ENCODE peak calls at places on chromosomes 16 and 17, in seven cellular contexts. M is right cardiac atrium; O is CD8-positive, alpha-beta memory T cell; J is neural progenitor cell; L is left lung; R is OCI-LY7; A is IMR-90. Y is an unnamed sample. For H3K4me1, the result is how much of the 10 kb centered on the place peaks cover.

GRCh38 chr17:74194682-74195081 is 8.8 kb upstream of the RPL38 start:
- DNase-seq in M (no peak), O (no peak), J (no peak), L (no peak), R (no peak), A (no peak), Y (peak)

GRCh38 chr16:64131423-64131822 is 990.4 kb downstream of the CDH11 start:
- DNase-seq in M (no peak), O (no peak), J (no peak), L (no peak), R (no peak), A (no peak), Y (no peak)

GRCh38 chr17:46777943-46778915 is 40.3 kb downstream of the WNT3 start:
- DNase-seq in M (no peak), O (no peak), J (peak), L (no peak), R (peak), A (no peak), Y (peak)

GRCh38 chr17:4504188-4504587 is 5.5 kb downstream of the SPNS2 start:
- DNase-seq in M (peak), O (no peak), J (no peak), L (no peak), R (peak), A (no peak), Y (no peak)

GRCh38 chr17:69728816-69729215 is 314.3 kb downstream of the MAP2K6 start:
- DNase-seq in M (no peak), O (no peak), J (no peak), L (no peak), R (no peak), A (no peak), Y (no peak)

GRCh38 chr16:56985962-56986360 is 3.4 kb upstream of the NLRC5 start:
- DNase-seq in M (no peak), O (peak), J (no peak), L (no peak), R (no peak), A (no peak), Y (no peak)

GRCh38 chr17:44688675-44689491 is 693 bp downstream of the CCDC43 start:
- DNase-seq in M (peak), O (no peak), J (no peak), L (no peak), R (peak), A (peak), Y (no peak)

GRCh38 chr16:76108460-76108859 is 168.7 kb upstream of the CNTNAP4 start:
- DNase-seq in M (no peak), O (no peak), J (no peak), L (no peak), R (no peak), A (no peak), Y (no peak)

GRCh38 chr16:46629331-46629843 is 8.2 kb upstream of the SHCBP1 start:
- DNase-seq in M (peak), O (no peak), J (peak), L (no peak), R (no peak), A (peak), Y (peak)

GRCh38 chr16:642189-643049 is 791 bp downstream of the MCRIP2 start:
- DNase-seq in M (peak), O (no peak), J (peak), L (peak), R (peak), A (no peak), Y (peak)

GRCh38 chr16:47136101-47136820 is 7.5 kb downstream of the NETO2 start:
- DNase-seq in M (no peak), O (no peak), J (no peak), L (no peak), R (no peak), A (peak), Y (no peak)

GRCh38 chr16:58024673-58025350 is 742 bp upstream of the MMP15 start:
- DNase-seq in M (peak), O (no peak), J (peak), L (peak), R (no peak), A (no peak), Y (peak)

GRCh38 chr16:87487361-87487924 is 5.4 kb downstream of the ZCCHC14 start:
- DNase-seq in M (peak), O (no peak), J (peak), L (peak), R (no peak), A (no peak), Y (peak)

GRCh38 chr17:4968916-4969550 is 1.4 kb upstream of the SPAG7 start:
- DNase-seq in M (no peak), O (no peak), J (peak), L (no peak), R (no peak), A (peak), Y (peak)

GRCh38 chr16:66277311-66278070 is 89.0 kb upstream of the CDH5 start:
- DNase-seq in M (no peak), O (no peak), J (no peak), L (no peak), R (no peak), A (no peak), Y (peak)

GRCh38 chr17:62911106-62911505 is 54.9 kb upstream of the TANC2 start:
- DNase-seq in M (no peak), O (no peak), J (no peak), L (no peak), R (no peak), A (no peak), Y (peak)

GRCh38 chr16:72800524-72800923 is 247.4 kb downstream of the ZFHX3 start:
- DNase-seq in M (no peak), O (no peak), J (no peak), L (no peak), R (no peak), A (no peak), Y (no peak)

GRCh38 chr16:69402448-69402847 is 16.6 kb upstream of the TERF2 start:
- DNase-seq in M (no peak), O (no peak), J (no peak), L (no peak), R (peak), A (no peak), Y (no peak)
- H3K4me1 ChIP-seq in M (under half), O (under half), J (under half), L (under half), R (under half), A (under half), Y (under half)

GRCh38 chr17:80509311-80509710 is 32.9 kb upstream of the NPTX1 start:
- DNase-seq in M (no peak), O (no peak), J (no peak), L (no peak), R (no peak), A (no peak), Y (no peak)
- H3K4me1 ChIP-seq in M (under half), O (under half), J (under half), L (under half), R (under half), A (under half), Y (under half)

GRCh38 chr17:78356163-78356713 is 3.6 kb downstream of the SOCS3 start:
- DNase-seq in M (peak), O (peak), J (peak), L (peak), R (peak), A (peak), Y (peak)
- H3K4me1 ChIP-seq in M (under half), O (half or more), J (half or more), L (half or more), R (under half), A (under half), Y (under half)

DNA sequence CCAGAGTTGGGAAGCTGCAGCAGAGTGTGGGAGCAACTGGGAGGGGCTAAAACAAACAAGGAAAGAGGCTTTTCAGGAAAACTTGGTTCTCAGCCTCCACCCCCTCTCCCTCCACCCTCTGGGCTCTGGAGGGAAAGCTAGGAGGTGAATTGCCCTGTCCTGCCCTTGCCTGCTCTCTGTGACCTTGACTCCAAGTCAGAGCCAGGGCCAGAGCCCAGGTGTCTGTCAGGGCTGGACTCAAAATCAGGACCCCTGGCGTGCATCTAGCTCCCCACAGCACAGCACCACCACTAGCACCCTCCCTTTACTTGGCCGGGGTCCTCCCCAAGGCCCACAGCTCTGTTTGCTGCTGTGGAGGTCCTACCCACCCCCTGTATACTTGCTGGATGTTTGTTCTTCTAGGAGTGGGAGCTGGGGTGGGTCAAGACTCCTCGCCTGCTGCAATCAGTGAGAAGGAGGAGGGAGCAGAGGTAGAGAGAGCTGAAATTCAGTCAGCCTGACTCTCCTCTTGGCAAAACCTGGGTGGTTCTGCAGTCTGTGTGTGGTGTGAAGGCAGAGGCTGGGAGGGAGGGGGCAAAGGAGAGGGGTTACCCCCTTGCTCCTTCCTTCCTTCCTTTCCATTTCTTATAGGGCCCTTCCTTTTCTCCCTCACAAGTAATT is 2.8 kb upstream of the NR1D1 start:
- DNase-seq in M (peak), O (no peak), J (no peak), L (no peak), R (no peak), A (no peak), Y (peak)
- H3K4me1 ChIP-seq in M (under half), O (half or more), J (under half), L (under half), R (under half), A (under half), Y (under half)

Y was measured in endodermal cell.